ENCODE peak calls at places on chromosome 7, in six cellular contexts. One of them, this sample, is unnamed.

GRCh38 chr7:116499168-116500070 is at the start of gene CAV2:
- DNase-seq in amniotic stem cell: no peak
- DNase-seq in left ventricle myocardium superior: peak
- DNase-seq in NCI-H1105 treated with DMSO at 0.1 percent for 48 hours: no peak
- DNase-seq in neural progenitor cell: peak
- DNase-seq in non-pigmented ciliary epithelial cell: no peak
- DNase-seq in this sample: no peak

GRCh38 chr7:75969182-75969581 is 25.2 kb downstream of the TMEM120A start:
- DNase-seq in neural progenitor cell: no peak
- DNase-seq in amniotic stem cell: no peak
- DNase-seq in non-pigmented ciliary epithelial cell: no peak
- DNase-seq in NCI-H1105 treated with DMSO at 0.1 percent for 48 hours: no peak
- DNase-seq in left ventricle myocardium superior: peak
- DNase-seq in this sample: no peak

GRCh38 chr7:38424750-38425463 is 151.5 kb upstream of the TARP start:
- DNase-seq in left ventricle myocardium superior: no peak
- DNase-seq in NCI-H1105 treated with DMSO at 0.1 percent for 48 hours: no peak
- DNase-seq in non-pigmented ciliary epithelial cell: no peak
- DNase-seq in neural progenitor cell: no peak
- DNase-seq in amniotic stem cell: no peak
- DNase-seq in this sample: no peak

GRCh38 chr7:1388936-1389335 is 70.3 kb downstream of the MICALL2 start:
- DNase-seq in NCI-H1105 treated with DMSO at 0.1 percent for 48 hours: no peak
- DNase-seq in amniotic stem cell: no peak
- DNase-seq in non-pigmented ciliary epithelial cell: no peak
- DNase-seq in left ventricle myocardium superior: no peak
- DNase-seq in neural progenitor cell: no peak
- DNase-seq in this sample: no peak

GRCh38 chr7:68787586-68787985 is 810.7 kb upstream of the AUTS2 start:
- DNase-seq in NCI-H1105 treated with DMSO at 0.1 percent for 48 hours: peak
- DNase-seq in neural progenitor cell: peak
- DNase-seq in left ventricle myocardium superior: no peak
- DNase-seq in non-pigmented ciliary epithelial cell: no peak
- DNase-seq in amniotic stem cell: no peak
- DNase-seq in this sample: no peak

GRCh38 chr7:150937848-150938561 is 40.1 kb downstream of the KCNH2 start:
- DNase-seq in amniotic stem cell: no peak
- DNase-seq in neural progenitor cell: peak
- DNase-seq in NCI-H1105 treated with DMSO at 0.1 percent for 48 hours: no peak
- DNase-seq in left ventricle myocardium superior: no peak
- DNase-seq in non-pigmented ciliary epithelial cell: no peak
- DNase-seq in this sample: no peak

GRCh38 chr7:68694656-68695055 is 903.6 kb upstream of the AUTS2 start:
- DNase-seq in non-pigmented ciliary epithelial cell: no peak
- DNase-seq in neural progenitor cell: no peak
- DNase-seq in left ventricle myocardium superior: no peak
- DNase-seq in amniotic stem cell: no peak
- DNase-seq in NCI-H1105 treated with DMSO at 0.1 percent for 48 hours: no peak
- DNase-seq in this sample: no peak

GRCh38 chr7:27784399-27785053 is 44.6 kb downstream of the TAX1BP1 start:
- DNase-seq in non-pigmented ciliary epithelial cell: no peak
- DNase-seq in left ventricle myocardium superior: no peak
- DNase-seq in amniotic stem cell: peak
- DNase-seq in NCI-H1105 treated with DMSO at 0.1 percent for 48 hours: peak
- DNase-seq in neural progenitor cell: peak
- DNase-seq in this sample: peak

GRCh38 chr7:108088729-108089128 is 41.4 kb downstream of the LAMB4 start:
- DNase-seq in NCI-H1105 treated with DMSO at 0.1 percent for 48 hours: no peak
- DNase-seq in non-pigmented ciliary epithelial cell: no peak
- DNase-seq in left ventricle myocardium superior: no peak
- DNase-seq in neural progenitor cell: no peak
- DNase-seq in amniotic stem cell: no peak
- DNase-seq in this sample: no peak

GRCh38 chr7:151310578-151310977 is 31.0 kb upstream of the NUB1 start:
- DNase-seq in non-pigmented ciliary epithelial cell: no peak
- DNase-seq in amniotic stem cell: no peak
- DNase-seq in neural progenitor cell: no peak
- DNase-seq in NCI-H1105 treated with DMSO at 0.1 percent for 48 hours: no peak
- DNase-seq in left ventricle myocardium superior: no peak
- DNase-seq in this sample: peak

GRCh38 chr7:118870187-118870586 is 645.7 kb downstream of the ANKRD7 start:
- DNase-seq in non-pigmented ciliary epithelial cell: no peak
- DNase-seq in amniotic stem cell: no peak
- DNase-seq in left ventricle myocardium superior: no peak
- DNase-seq in NCI-H1105 treated with DMSO at 0.1 percent for 48 hours: no peak
- DNase-seq in neural progenitor cell: peak
- DNase-seq in this sample: no peak

GRCh38 chr7:111150709-111151108 is 59.8 kb downstream of the LRRN3 start:
- DNase-seq in NCI-H1105 treated with DMSO at 0.1 percent for 48 hours: no peak
- DNase-seq in neural progenitor cell: no peak
- DNase-seq in non-pigmented ciliary epithelial cell: no peak
- DNase-seq in left ventricle myocardium superior: no peak
- DNase-seq in amniotic stem cell: no peak
- DNase-seq in this sample: no peak

GRCh38 chr7:91267558-91267955 is 3.3 kb downstream of the FZD1 start:
- DNase-seq in non-pigmented ciliary epithelial cell: no peak
- DNase-seq in left ventricle myocardium superior: no peak
- DNase-seq in NCI-H1105 treated with DMSO at 0.1 percent for 48 hours: no peak
- DNase-seq in amniotic stem cell: peak
- DNase-seq in neural progenitor cell: no peak
- DNase-seq in this sample: no peak

GRCh38 chr7:41824284-41824683 is 121.4 kb upstream of the INHBA start:
- DNase-seq in left ventricle myocardium superior: no peak
- DNase-seq in amniotic stem cell: no peak
- DNase-seq in NCI-H1105 treated with DMSO at 0.1 percent for 48 hours: no peak
- DNase-seq in neural progenitor cell: no peak
- DNase-seq in non-pigmented ciliary epithelial cell: no peak
- DNase-seq in this sample: no peak

GRCh38 chr7:28815928-28816373 is 142.2 kb downstream of the TRIL start:
- DNase-seq in amniotic stem cell: no peak
- DNase-seq in neural progenitor cell: no peak
- DNase-seq in NCI-H1105 treated with DMSO at 0.1 percent for 48 hours: no peak
- DNase-seq in left ventricle myocardium superior: no peak
- DNase-seq in non-pigmented ciliary epithelial cell: no peak
- DNase-seq in this sample: no peak

GRCh38 chr7:101494602-101495329 is 132.1 kb downstream of the COL26A1 start:
- DNase-seq in amniotic stem cell: no peak
- DNase-seq in NCI-H1105 treated with DMSO at 0.1 percent for 48 hours: no peak
- DNase-seq in left ventricle myocardium superior: no peak
- DNase-seq in neural progenitor cell: peak
- DNase-seq in non-pigmented ciliary epithelial cell: no peak
- DNase-seq in this sample: no peak

GRCh38 chr7:157570531-157571200 is 233.9 kb downstream of the DNAJB6 start:
- DNase-seq in NCI-H1105 treated with DMSO at 0.1 percent for 48 hours: no peak
- DNase-seq in neural progenitor cell: no peak
- DNase-seq in non-pigmented ciliary epithelial cell: peak
- DNase-seq in left ventricle myocardium superior: peak
- DNase-seq in amniotic stem cell: no peak
- DNase-seq in this sample: no peak

GRCh38 chr7:155378580-155378934 is 79.4 kb upstream of the EN2 start:
- DNase-seq in left ventricle myocardium superior: no peak
- DNase-seq in neural progenitor cell: no peak
- DNase-seq in non-pigmented ciliary epithelial cell: no peak
- DNase-seq in NCI-H1105 treated with DMSO at 0.1 percent for 48 hours: peak
- DNase-seq in amniotic stem cell: no peak
- DNase-seq in this sample: no peak

GRCh38 chr7:152051968-152052367 is 26.5 kb downstream of the GALNT11 start:
- DNase-seq in NCI-H1105 treated with DMSO at 0.1 percent for 48 hours: no peak
- DNase-seq in amniotic stem cell: no peak
- DNase-seq in neural progenitor cell: no peak
- DNase-seq in non-pigmented ciliary epithelial cell: no peak
- DNase-seq in left ventricle myocardium superior: no peak
- DNase-seq in this sample: no peak

GRCh38 chr7:116500071-116500853 is 724 bp downstream of the CAV2 start:
- DNase-seq in NCI-H1105 treated with DMSO at 0.1 percent for 48 hours: no peak
- DNase-seq in non-pigmented ciliary epithelial cell: no peak
- DNase-seq in neural progenitor cell: peak
- DNase-seq in amniotic stem cell: no peak
- DNase-seq in left ventricle myocardium superior: peak
- DNase-seq in this sample: no peak

GRCh38 chr7:111985802-111986201 is 220.4 kb downstream of the DOCK4 start:
- DNase-seq in non-pigmented ciliary epithelial cell: no peak
- DNase-seq in NCI-H1105 treated with DMSO at 0.1 percent for 48 hours: no peak
- DNase-seq in left ventricle myocardium superior: no peak
- DNase-seq in amniotic stem cell: no peak
- DNase-seq in neural progenitor cell: no peak
- DNase-seq in this sample: no peak

GRCh38 chr7:2248984-2249694 is 7.1 kb downstream of the NUDT1 start:
- DNase-seq in left ventricle myocardium superior: peak
- DNase-seq in neural progenitor cell: no peak
- DNase-seq in NCI-H1105 treated with DMSO at 0.1 percent for 48 hours: no peak
- DNase-seq in amniotic stem cell: peak
- DNase-seq in non-pigmented ciliary epithelial cell: peak
- DNase-seq in this sample: no peak

GRCh38 chr7:22219739-22220493 is 137.0 kb downstream of the RAPGEF5 start:
- DNase-seq in non-pigmented ciliary epithelial cell: no peak
- DNase-seq in NCI-H1105 treated with DMSO at 0.1 percent for 48 hours: no peak
- DNase-seq in left ventricle myocardium superior: no peak
- DNase-seq in neural progenitor cell: no peak
- DNase-seq in amniotic stem cell: no peak
- DNase-seq in this sample: peak

GRCh38 chr7:33982425-33982786 is 77.1 kb downstream of the BMPER start:
- DNase-seq in amniotic stem cell: peak
- DNase-seq in neural progenitor cell: peak
- DNase-seq in NCI-H1105 treated with DMSO at 0.1 percent for 48 hours: no peak
- DNase-seq in left ventricle myocardium superior: no peak
- DNase-seq in non-pigmented ciliary epithelial cell: no peak
- DNase-seq in this sample: no peak

GRCh38 chr7:148819697-148820332 is 64.3 kb downstream of the EZH2 start:
- DNase-seq in NCI-H1105 treated with DMSO at 0.1 percent for 48 hours: no peak
- DNase-seq in neural progenitor cell: no peak
- DNase-seq in amniotic stem cell: no peak
- DNase-seq in left ventricle myocardium superior: no peak
- DNase-seq in non-pigmented ciliary epithelial cell: peak
- DNase-seq in this sample: no peak

GRCh38 chr7:132930881-132931280 is 151.0 kb downstream of the CHCHD3 start:
- DNase-seq in non-pigmented ciliary epithelial cell: no peak
- DNase-seq in neural progenitor cell: peak
- DNase-seq in amniotic stem cell: no peak
- DNase-seq in left ventricle myocardium superior: no peak
- DNase-seq in NCI-H1105 treated with DMSO at 0.1 percent for 48 hours: no peak
- DNase-seq in this sample: no peak

GRCh38 chr7:90347759-90348158 is 1.2 kb downstream of the GTPBP10 start:
- DNase-seq in neural progenitor cell: no peak
- DNase-seq in NCI-H1105 treated with DMSO at 0.1 percent for 48 hours: no peak
- DNase-seq in non-pigmented ciliary epithelial cell: no peak
- DNase-seq in left ventricle myocardium superior: no peak
- DNase-seq in amniotic stem cell: no peak
- DNase-seq in this sample: no peak

GRCh38 chr7:50679218-50680007 is 103.3 kb downstream of the GRB10 start:
- DNase-seq in left ventricle myocardium superior: no peak
- DNase-seq in non-pigmented ciliary epithelial cell: no peak
- DNase-seq in amniotic stem cell: no peak
- DNase-seq in NCI-H1105 treated with DMSO at 0.1 percent for 48 hours: peak
- DNase-seq in neural progenitor cell: peak
- DNase-seq in this sample: no peak

This sample was measured in glomerular endothelial cell.